ENCODE peak calls at places on chromosome 19, in four cellular contexts. One of them, this sample, is unnamed.

GRCh38 chr19:10936661-10937084 is 8.1 kb downstream of the TIMM29 start:
- DNase-seq in IMR-90: peak
- DNase-seq in NB4: peak
- DNase-seq in fibroblast of pulmonary artery: peak
- DNase-seq in this sample: peak

GRCh38 chr19:38917921-38918491 is 6.0 kb upstream of the CCER2 start:
- DNase-seq in fibroblast of pulmonary artery: peak
- DNase-seq in NB4: no peak
- DNase-seq in IMR-90: no peak
- DNase-seq in this sample: no peak

GRCh38 chr19:16326401-16327130 is 1.9 kb downstream of the KLF2 start:
- DNase-seq in fibroblast of pulmonary artery: peak
- DNase-seq in NB4: no peak
- DNase-seq in IMR-90: no peak
- DNase-seq in this sample: peak

GRCh38 chr19:47796785-47797184 is 7.6 kb downstream of the TPRX1 start:
- DNase-seq in IMR-90: no peak
- DNase-seq in NB4: no peak
- DNase-seq in fibroblast of pulmonary artery: no peak
- DNase-seq in this sample: no peak

GRCh38 chr19:275000-275399 is 16.2 kb downstream of the PLPP2 start:
- DNase-seq in IMR-90: no peak
- DNase-seq in fibroblast of pulmonary artery: no peak
- DNase-seq in NB4: no peak
- DNase-seq in this sample: no peak

GRCh38 chr19:42281175-42282035 is 12.4 kb downstream of the CIC start:
- DNase-seq in IMR-90: peak
- DNase-seq in NB4: peak
- DNase-seq in fibroblast of pulmonary artery: peak
- DNase-seq in this sample: peak

GRCh38 chr19:1914826-1915341 is 9.7 kb downstream of the ADAT3 start:
- DNase-seq in fibroblast of pulmonary artery: no peak
- DNase-seq in IMR-90: no peak
- DNase-seq in NB4: no peak
- DNase-seq in this sample: no peak

GRCh38 chr19:41882568-41883462 is at the start of gene ARHGEF1:
- DNase-seq in IMR-90: no peak
- DNase-seq in fibroblast of pulmonary artery: no peak
- DNase-seq in NB4: peak
- DNase-seq in this sample: peak

GRCh38 chr19:11038511-11038910 is 50.8 kb upstream of the LDLR start:
- DNase-seq in IMR-90: no peak
- DNase-seq in NB4: no peak
- DNase-seq in fibroblast of pulmonary artery: no peak
- DNase-seq in this sample: no peak

GRCh38 chr19:57712222-57712621 is 3.2 kb upstream of the ZNF154 start:
- DNase-seq in IMR-90: no peak
- DNase-seq in NB4: no peak
- DNase-seq in fibroblast of pulmonary artery: no peak
- DNase-seq in this sample: no peak

GRCh38 chr19:2624537-2625091 is 77.9 kb downstream of the GNG7 start:
- DNase-seq in IMR-90: no peak
- DNase-seq in fibroblast of pulmonary artery: no peak
- DNase-seq in NB4: peak
- DNase-seq in this sample: no peak

GRCh38 chr19:7397687-7398086 is 49.0 kb downstream of the ARHGEF18 start:
- DNase-seq in IMR-90: peak
- DNase-seq in fibroblast of pulmonary artery: peak
- DNase-seq in NB4: no peak
- DNase-seq in this sample: peak

GRCh38 chr19:38350883-38351282 is 15.3 kb downstream of the CATSPERG start:
- DNase-seq in fibroblast of pulmonary artery: no peak
- DNase-seq in NB4: no peak
- DNase-seq in IMR-90: no peak
- DNase-seq in this sample: no peak

GRCh38 chr19:43664008-43664407 is 6.0 kb downstream of the PLAUR start:
- DNase-seq in IMR-90: no peak
- DNase-seq in fibroblast of pulmonary artery: no peak
- DNase-seq in NB4: peak
- DNase-seq in this sample: no peak

GRCh38 chr19:48415395-48415794 is 21.9 kb downstream of the GRIN2D start:
- DNase-seq in IMR-90: peak
- DNase-seq in fibroblast of pulmonary artery: peak
- DNase-seq in NB4: peak
- DNase-seq in this sample: peak

GRCh38 chr19:4172861-4173473 is 9.4 kb downstream of the SIRT6 start:
- DNase-seq in IMR-90: peak
- DNase-seq in NB4: peak
- DNase-seq in fibroblast of pulmonary artery: peak
- DNase-seq in this sample: peak

DNA sequence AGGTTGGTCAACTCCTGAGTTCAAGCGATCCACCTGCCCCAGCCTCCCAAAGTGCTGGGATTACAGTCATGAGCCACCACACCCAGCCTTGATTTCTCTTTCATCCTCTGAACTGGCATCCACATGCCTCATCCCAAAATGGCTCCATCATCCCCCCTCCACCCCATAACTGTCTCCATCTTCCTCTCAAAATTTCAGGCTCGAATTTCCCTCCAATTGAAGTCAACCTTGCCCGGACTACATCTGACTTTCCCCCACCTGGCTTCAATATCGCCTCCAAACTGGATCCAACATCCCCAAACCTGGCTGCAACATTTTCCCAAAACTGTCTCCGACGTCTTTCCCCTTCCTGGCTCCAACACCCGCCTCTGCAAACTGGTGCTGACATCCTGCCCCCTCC is 1.1 kb downstream of the EXOC3L2 start:
- DNase-seq in fibroblast of pulmonary artery: no peak
- DNase-seq in IMR-90: no peak
- DNase-seq in NB4: no peak
- DNase-seq in this sample: no peak
- H3K4me3 ChIP-seq in fibroblast of pulmonary artery: no peak
- H3K4me3 ChIP-seq in IMR-90: no peak
- H3K4me3 ChIP-seq in NB4: no peak
- H3K4me3 ChIP-seq in this sample: no peak

GRCh38 chr19:51965583-51965982 is 21.1 kb downstream of the ZNF350 start:
- DNase-seq in IMR-90: no peak
- DNase-seq in fibroblast of pulmonary artery: no peak
- DNase-seq in NB4: no peak
- DNase-seq in this sample: no peak
- H3K4me3 ChIP-seq in IMR-90: no peak
- H3K4me3 ChIP-seq in fibroblast of pulmonary artery: no peak
- H3K4me3 ChIP-seq in NB4: no peak
- H3K4me3 ChIP-seq in this sample: no peak

DNA sequence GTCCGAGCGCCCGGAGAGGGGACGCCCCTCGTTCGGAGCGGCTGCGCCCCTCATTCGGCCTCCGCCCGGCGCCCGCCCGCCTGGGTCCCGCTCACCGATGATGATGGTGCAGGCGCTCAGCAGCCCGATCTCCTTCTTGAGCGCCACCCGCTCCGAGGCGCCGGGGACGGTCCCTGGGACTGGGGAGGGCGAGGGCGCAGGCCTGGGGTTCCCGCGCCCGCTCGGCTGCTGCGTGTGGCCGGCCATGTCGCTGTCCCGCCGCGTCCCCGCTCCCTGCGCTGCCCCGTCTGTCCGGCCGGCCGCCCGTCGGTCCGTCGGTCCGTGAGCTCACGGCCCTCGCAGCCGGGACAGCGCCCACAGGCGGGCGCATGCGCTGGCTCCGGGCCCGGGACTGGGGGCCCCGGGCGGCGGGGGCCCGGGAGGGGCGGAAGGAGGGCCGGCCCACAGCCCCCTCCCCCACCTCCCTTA is at the start of gene SLC7A10:
- DNase-seq in fibroblast of pulmonary artery: no peak
- DNase-seq in IMR-90: no peak
- DNase-seq in NB4: no peak
- DNase-seq in this sample: no peak
- H3K4me3 ChIP-seq in fibroblast of pulmonary artery: no peak
- H3K4me3 ChIP-seq in IMR-90: peak
- H3K4me3 ChIP-seq in NB4: no peak
- H3K4me3 ChIP-seq in this sample: no peak

GRCh38 chr19:35118268-35119026 is 2.8 kb downstream of the FXYD3 start:
- DNase-seq in fibroblast of pulmonary artery: no peak
- DNase-seq in NB4: no peak
- DNase-seq in IMR-90: no peak
- DNase-seq in this sample: no peak

GRCh38 chr19:35117791-35118190 is 2.2 kb downstream of the FXYD3 start:
- DNase-seq in IMR-90: no peak
- DNase-seq in fibroblast of pulmonary artery: no peak
- DNase-seq in NB4: no peak
- DNase-seq in this sample: no peak

GRCh38 chr19:35120492-35120891 is 4.9 kb downstream of the FXYD3 start:
- DNase-seq in IMR-90: peak
- DNase-seq in NB4: no peak
- DNase-seq in fibroblast of pulmonary artery: peak
- DNase-seq in this sample: peak

GRCh38 chr19:35119578-35119977 is 4.0 kb downstream of the FXYD3 start:
- DNase-seq in NB4: no peak
- DNase-seq in fibroblast of pulmonary artery: no peak
- DNase-seq in IMR-90: no peak
- DNase-seq in this sample: no peak

GRCh38 chr19:35119091-35119490 is 3.5 kb downstream of the FXYD3 start:
- DNase-seq in NB4: no peak
- DNase-seq in IMR-90: no peak
- DNase-seq in fibroblast of pulmonary artery: no peak
- DNase-seq in this sample: no peak
- H3K4me3 ChIP-seq in NB4: no peak
- H3K4me3 ChIP-seq in IMR-90: no peak
- H3K4me3 ChIP-seq in fibroblast of pulmonary artery: no peak
- H3K4me3 ChIP-seq in this sample: no peak

GRCh38 chr19:5718579-5719273 is 1.2 kb downstream of the LONP1 start:
- DNase-seq in fibroblast of pulmonary artery: peak
- DNase-seq in IMR-90: peak
- DNase-seq in NB4: peak
- DNase-seq in this sample: peak
- H3K4me3 ChIP-seq in fibroblast of pulmonary artery: peak
- H3K4me3 ChIP-seq in IMR-90: peak
- H3K4me3 ChIP-seq in NB4: peak
- H3K4me3 ChIP-seq in this sample: peak

GRCh38 chr19:55459950-55460657 is 1.3 kb downstream of the ISOC2 start:
- DNase-seq in NB4: no peak
- DNase-seq in IMR-90: peak
- DNase-seq in fibroblast of pulmonary artery: peak
- DNase-seq in this sample: no peak

GRCh38 chr19:55460670-55461258 is 678 bp downstream of the ISOC2 start:
- DNase-seq in IMR-90: peak
- DNase-seq in fibroblast of pulmonary artery: peak
- DNase-seq in NB4: peak
- DNase-seq in this sample: peak

GRCh38 chr19:55461259-55461973 is at the start of gene ISOC2:
- DNase-seq in IMR-90: peak
- DNase-seq in fibroblast of pulmonary artery: peak
- DNase-seq in NB4: peak
- DNase-seq in this sample: peak

GRCh38 chr19:55457683-55458457 is 3.6 kb downstream of the ISOC2 start:
- DNase-seq in fibroblast of pulmonary artery: no peak
- DNase-seq in NB4: no peak
- DNase-seq in IMR-90: no peak
- DNase-seq in this sample: no peak

GRCh38 chr19:55459551-55459949 is 1.9 kb downstream of the ISOC2 start:
- DNase-seq in IMR-90: no peak
- DNase-seq in NB4: no peak
- DNase-seq in fibroblast of pulmonary artery: no peak
- DNase-seq in this sample: no peak
- H3K4me3 ChIP-seq in IMR-90: no peak
- H3K4me3 ChIP-seq in NB4: no peak
- H3K4me3 ChIP-seq in fibroblast of pulmonary artery: peak
- H3K4me3 ChIP-seq in this sample: peak

This sample was measured in AG10803.